ENCODE peak calls at places on chromosomes 12 and 14, in five cellular contexts. One of them, this sample, is unnamed. For H3K9me3, the result is how much of the 10 kb centered on the place peaks cover.

GRCh38 chr12:56119361-56119796 is 1.3 kb downstream of the ZC3H10 start:
- DNase-seq in HCT116: peak
- DNase-seq in SK-N-SH: peak
- DNase-seq in endothelial cell of umbilical vein: peak
- DNase-seq in H1: peak
- DNase-seq in this sample: peak

GRCh38 chr14:86532219-86532618 is 1002.3 kb downstream of the FLRT2 start:
- DNase-seq in H1: no peak
- DNase-seq in endothelial cell of umbilical vein: no peak
- DNase-seq in SK-N-SH: no peak
- DNase-seq in HCT116: no peak
- DNase-seq in this sample: no peak

GRCh38 chr14:98835825-98836100 is 436.2 kb downstream of the BCL11B start:
- DNase-seq in SK-N-SH: no peak
- DNase-seq in endothelial cell of umbilical vein: no peak
- DNase-seq in HCT116: no peak
- DNase-seq in H1: no peak
- DNase-seq in this sample: no peak

GRCh38 chr12:67593041-67593870 is 55.3 kb upstream of the DYRK2 start:
- DNase-seq in H1: no peak
- DNase-seq in endothelial cell of umbilical vein: no peak
- DNase-seq in HCT116: peak
- DNase-seq in SK-N-SH: no peak
- DNase-seq in this sample: no peak

GRCh38 chr14:79179985-79180384 is 1009.8 kb downstream of the NRXN3 start:
- DNase-seq in endothelial cell of umbilical vein: no peak
- DNase-seq in H1: no peak
- DNase-seq in SK-N-SH: no peak
- DNase-seq in HCT116: no peak
- DNase-seq in this sample: no peak

GRCh38 chr12:113235976-113236375 is 14.7 kb downstream of the TPCN1 start:
- DNase-seq in SK-N-SH: no peak
- DNase-seq in H1: no peak
- DNase-seq in endothelial cell of umbilical vein: no peak
- DNase-seq in HCT116: no peak
- DNase-seq in this sample: no peak

GRCh38 chr12:124938606-124939427 is 24.4 kb upstream of the UBC start:
- DNase-seq in SK-N-SH: peak
- DNase-seq in HCT116: peak
- DNase-seq in endothelial cell of umbilical vein: peak
- DNase-seq in H1: no peak
- DNase-seq in this sample: no peak

GRCh38 chr14:56331815-56332214 is 213.6 kb downstream of the PELI2 start:
- DNase-seq in SK-N-SH: peak
- DNase-seq in H1: no peak
- DNase-seq in endothelial cell of umbilical vein: no peak
- DNase-seq in HCT116: no peak
- DNase-seq in this sample: no peak

GRCh38 chr12:42960087-42960527 is 370.6 kb upstream of the PRICKLE1 start:
- DNase-seq in SK-N-SH: no peak
- DNase-seq in endothelial cell of umbilical vein: peak
- DNase-seq in HCT116: peak
- DNase-seq in H1: no peak
- DNase-seq in this sample: no peak

GRCh38 chr12:53443955-53444354 is 2.4 kb downstream of the PRR13 start:
- DNase-seq in SK-N-SH: no peak
- DNase-seq in endothelial cell of umbilical vein: no peak
- DNase-seq in H1: no peak
- DNase-seq in HCT116: no peak
- DNase-seq in this sample: no peak

GRCh38 chr14:59117754-59118153 is 70.7 kb upstream of the DAAM1 start:
- DNase-seq in H1: no peak
- DNase-seq in SK-N-SH: no peak
- DNase-seq in endothelial cell of umbilical vein: no peak
- DNase-seq in HCT116: no peak
- DNase-seq in this sample: no peak

GRCh38 chr12:127381043-127381668 is 885.8 kb upstream of the TMEM132C start:
- DNase-seq in H1: peak
- DNase-seq in endothelial cell of umbilical vein: no peak
- DNase-seq in HCT116: peak
- DNase-seq in SK-N-SH: peak
- DNase-seq in this sample: no peak
- H3K9ac ChIP-seq in H1: no peak
- H3K9ac ChIP-seq in endothelial cell of umbilical vein: no peak
- H3K9ac ChIP-seq in HCT116: no peak
- H3K9ac ChIP-seq in SK-N-SH: no peak
- H3K9ac ChIP-seq in this sample: no peak

GRCh38 chr14:100115236-100115635 is 44.2 kb downstream of the DEGS2 start:
- DNase-seq in H1: no peak
- DNase-seq in HCT116: no peak
- DNase-seq in endothelial cell of umbilical vein: no peak
- DNase-seq in SK-N-SH: no peak
- DNase-seq in this sample: no peak
- TF ChIP-seq POLR2AphosphoS5 in H1: no peak
- TF ChIP-seq POLR2AphosphoS5 in HCT116: no peak
- TF ChIP-seq POLR2AphosphoS5 in endothelial cell of umbilical vein: no peak
- TF ChIP-seq POLR2AphosphoS5 in SK-N-SH: no peak
- TF ChIP-seq POLR2AphosphoS5 in this sample: no peak

GRCh38 chr12:83710851-83711250 is 1024.1 kb downstream of the TMTC2 start:
- DNase-seq in HCT116: no peak
- DNase-seq in endothelial cell of umbilical vein: no peak
- DNase-seq in H1: no peak
- DNase-seq in SK-N-SH: no peak
- DNase-seq in this sample: no peak
- H3K9me3 ChIP-seq in HCT116: under half
- H3K9me3 ChIP-seq in endothelial cell of umbilical vein: under half
- H3K9me3 ChIP-seq in H1: under half
- H3K9me3 ChIP-seq in SK-N-SH: under half
- H3K9me3 ChIP-seq in this sample: under half

GRCh38 chr14:68876976-68877375 is 84.1 kb upstream of the ZFP36L1 start:
- DNase-seq in H1: no peak
- DNase-seq in endothelial cell of umbilical vein: no peak
- DNase-seq in HCT116: no peak
- DNase-seq in SK-N-SH: no peak
- DNase-seq in this sample: no peak

GRCh38 chr14:68877993-68878575 is 85.2 kb upstream of the ZFP36L1 start:
- DNase-seq in endothelial cell of umbilical vein: no peak
- DNase-seq in HCT116: no peak
- DNase-seq in SK-N-SH: no peak
- DNase-seq in H1: no peak
- DNase-seq in this sample: no peak

GRCh38 chr14:68874746-68875155 is 81.9 kb upstream of the ZFP36L1 start:
- DNase-seq in H1: no peak
- DNase-seq in HCT116: peak
- DNase-seq in endothelial cell of umbilical vein: no peak
- DNase-seq in SK-N-SH: no peak
- DNase-seq in this sample: no peak

GRCh38 chr14:68871392-68871791 is 78.5 kb upstream of the ZFP36L1 start:
- DNase-seq in H1: no peak
- DNase-seq in SK-N-SH: no peak
- DNase-seq in HCT116: no peak
- DNase-seq in endothelial cell of umbilical vein: no peak
- DNase-seq in this sample: no peak

DNA sequence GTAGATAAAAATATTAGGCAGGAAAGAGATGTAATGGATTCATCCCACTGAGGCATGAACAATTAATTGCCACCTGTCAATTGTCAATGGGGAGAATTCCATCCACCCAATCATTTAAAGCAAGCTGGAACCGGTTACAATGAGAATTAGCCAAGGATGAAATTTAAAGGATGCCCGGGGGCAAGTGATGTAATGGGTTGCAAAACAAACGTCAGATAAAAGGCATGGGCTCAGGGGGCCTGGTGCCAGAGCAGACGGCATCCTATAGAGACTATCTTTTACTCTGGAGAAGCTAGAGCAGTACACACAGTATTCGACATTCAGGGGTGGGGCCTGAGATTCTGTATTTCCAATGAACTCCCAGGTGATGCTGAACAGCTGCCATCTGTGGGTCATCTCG is 80.5 kb upstream of the ZFP36L1 start:
- DNase-seq in SK-N-SH: peak
- DNase-seq in H1: no peak
- DNase-seq in endothelial cell of umbilical vein: no peak
- DNase-seq in HCT116: no peak
- DNase-seq in this sample: peak
- H3K9ac ChIP-seq in SK-N-SH: no peak
- H3K9ac ChIP-seq in H1: no peak
- H3K9ac ChIP-seq in endothelial cell of umbilical vein: no peak
- H3K9ac ChIP-seq in HCT116: no peak
- H3K9ac ChIP-seq in this sample: no peak

GRCh38 chr12:19440019-19440858 is 947 bp downstream of the AEBP2 start:
- DNase-seq in H1: peak
- DNase-seq in endothelial cell of umbilical vein: peak
- DNase-seq in HCT116: peak
- DNase-seq in SK-N-SH: peak
- DNase-seq in this sample: no peak
- TF ChIP-seq POLR2AphosphoS5 in H1: peak
- TF ChIP-seq POLR2AphosphoS5 in endothelial cell of umbilical vein: peak
- TF ChIP-seq POLR2AphosphoS5 in HCT116: peak
- TF ChIP-seq POLR2AphosphoS5 in SK-N-SH: no peak
- TF ChIP-seq POLR2AphosphoS5 in this sample: no peak

GRCh38 chr14:48075487-48075886 is 400.1 kb upstream of the MDGA2 start:
- DNase-seq in H1: no peak
- DNase-seq in SK-N-SH: no peak
- DNase-seq in endothelial cell of umbilical vein: no peak
- DNase-seq in HCT116: no peak
- DNase-seq in this sample: no peak
- H3K9me3 ChIP-seq in H1: under half
- H3K9me3 ChIP-seq in SK-N-SH: under half
- H3K9me3 ChIP-seq in endothelial cell of umbilical vein: under half
- H3K9me3 ChIP-seq in HCT116: under half
- H3K9me3 ChIP-seq in this sample: under half

DNA sequence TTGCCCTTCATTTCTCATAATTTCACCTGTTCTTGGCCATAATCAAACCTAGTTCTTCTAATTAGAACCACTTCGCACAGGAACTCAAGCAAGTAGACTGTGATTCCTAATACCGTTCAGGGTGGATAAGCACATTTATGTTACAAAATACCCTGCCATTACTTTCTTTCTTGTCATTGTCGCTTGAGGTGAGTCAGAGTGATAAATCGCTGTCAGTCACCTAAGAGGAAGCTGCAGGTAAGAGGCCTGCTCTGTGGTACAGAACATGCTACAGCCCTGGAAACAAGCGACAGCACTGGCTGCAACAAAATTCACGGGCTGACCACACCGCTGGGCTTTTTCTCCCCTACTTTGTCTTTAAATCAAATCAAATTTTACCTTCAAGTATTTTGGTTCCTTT is 218.2 kb downstream of the ANO6 start:
- DNase-seq in SK-N-SH: no peak
- DNase-seq in endothelial cell of umbilical vein: no peak
- DNase-seq in HCT116: no peak
- DNase-seq in H1: no peak
- DNase-seq in this sample: no peak
- H3K9ac ChIP-seq in SK-N-SH: no peak
- H3K9ac ChIP-seq in endothelial cell of umbilical vein: no peak
- H3K9ac ChIP-seq in HCT116: no peak
- H3K9ac ChIP-seq in H1: no peak
- H3K9ac ChIP-seq in this sample: no peak

This sample was measured in SK-N-MC.